ENCODE peak calls at places on chromosomes 13 and 19, in eight cellular contexts. I is OCI-LY7; L is A549; A is CD4-positive, alpha-beta T cell; Q is CD4-positive, alpha-beta memory T cell; U is neural progenitor cell; T is PC-3; J is heart left ventricle. H is an unnamed sample.

GRCh38 chr19:39014037-39014436 is 18.3 kb downstream of the FBXO27 start:
- DNase-seq in I (no peak), L (no peak), A (no peak), Q (no peak), U (no peak), T (no peak), J (no peak), H (no peak)

GRCh38 chr13:91207261-91207660 is 140.2 kb upstream of the MIR17HG start:
- DNase-seq in I (no peak), L (no peak), A (no peak), Q (no peak), U (no peak), T (no peak), J (no peak), H (no peak)

GRCh38 chr13:100392709-100393630 is 195.6 kb downstream of the GGACT start:
- DNase-seq in I (no peak), L (peak), A (no peak), Q (no peak), U (no peak), T (peak), J (no peak), H (peak)

GRCh38 chr19:43739419-43739818 is 15.3 kb downstream of the SMG9 start:
- DNase-seq in I (no peak), L (peak), A (no peak), Q (no peak), U (no peak), T (no peak), J (no peak), H (no peak)

GRCh38 chr19:38735257-38735686 is 9.0 kb downstream of the CAPN12 start:
- DNase-seq in I (peak), L (peak), A (peak), Q (peak), U (peak), T (peak), J (no peak), H (no peak)

GRCh38 chr19:19113040-19113541 is 25.2 kb downstream of the TMEM161A start:
- DNase-seq in I (peak), L (peak), A (no peak), Q (no peak), U (peak), T (peak), J (no peak), H (peak)

GRCh38 chr19:29293292-29293691 is 80.3 kb upstream of the UQCRFS1 start:
- DNase-seq in I (no peak), L (no peak), A (no peak), Q (no peak), U (no peak), T (no peak), J (no peak), H (no peak)

GRCh38 chr19:1074512-1075283 is 7.7 kb downstream of the ARHGAP45 start:
- DNase-seq in I (peak), L (peak), A (peak), Q (peak), U (no peak), T (peak), J (peak), H (no peak)

GRCh38 chr19:18357442-18358264 is 17.3 kb downstream of the PGPEP1 start:
- DNase-seq in I (no peak), L (no peak), A (no peak), Q (no peak), U (no peak), T (no peak), J (no peak), H (no peak)

GRCh38 chr19:3612330-3612729 is 5.7 kb upstream of the TBXA2R start:
- DNase-seq in I (no peak), L (no peak), A (no peak), Q (no peak), U (no peak), T (no peak), J (peak), H (no peak)

GRCh38 chr13:26050568-26051230 is 1.1 kb downstream of the SHISA2 start:
- DNase-seq in I (no peak), L (peak), A (no peak), Q (no peak), U (peak), T (no peak), J (no peak), H (peak)

GRCh38 chr13:36432106-36432544 is at the start of gene CCNA1:
- DNase-seq in I (no peak), L (peak), A (no peak), Q (no peak), U (peak), T (peak), J (peak), H (peak)

GRCh38 chr13:74816737-74817136 is 665.2 kb downstream of the TBC1D4 start:
- DNase-seq in I (no peak), L (no peak), A (no peak), Q (no peak), U (no peak), T (no peak), J (no peak), H (no peak)

GRCh38 chr19:52734340-52734892 is 428 bp downstream of the ZNF611 start:
- DNase-seq in I (no peak), L (no peak), A (no peak), Q (no peak), U (peak), T (no peak), J (peak), H (peak)

GRCh38 chr19:8635422-8635821 is 5.0 kb downstream of the NFILZ start:
- DNase-seq in I (no peak), L (peak), A (no peak), Q (no peak), U (no peak), T (peak), J (no peak), H (no peak)

GRCh38 chr19:53091855-53092254 is 11.4 kb downstream of the ZNF160 start:
- DNase-seq in I (no peak), L (no peak), A (no peak), Q (no peak), U (no peak), T (no peak), J (no peak), H (no peak)

GRCh38 chr13:75986818-75987217 is 350.7 kb downstream of the LMO7 start:
- DNase-seq in I (peak), L (no peak), A (no peak), Q (no peak), U (no peak), T (no peak), J (no peak), H (no peak)

GRCh38 chr13:110113284-110113764 is 193.6 kb downstream of the COL4A1 start:
- DNase-seq in I (no peak), L (peak), A (no peak), Q (no peak), U (no peak), T (peak), J (no peak), H (peak)

GRCh38 chr19:39315933-39316332 is 4.7 kb downstream of the LRFN1 start:
- DNase-seq in I (no peak), L (no peak), A (no peak), Q (no peak), U (no peak), T (no peak), J (no peak), H (no peak)

GRCh38 chr19:54682306-54682705 is 19.5 kb downstream of the LILRB4 start:
- DNase-seq in I (no peak), L (no peak), A (no peak), Q (no peak), U (no peak), T (no peak), J (no peak), H (no peak)
- H3K27ac ChIP-seq in I (no peak), L (no peak), A (no peak), Q (no peak), U (no peak), T (no peak), J (no peak), H (no peak)

DNA sequence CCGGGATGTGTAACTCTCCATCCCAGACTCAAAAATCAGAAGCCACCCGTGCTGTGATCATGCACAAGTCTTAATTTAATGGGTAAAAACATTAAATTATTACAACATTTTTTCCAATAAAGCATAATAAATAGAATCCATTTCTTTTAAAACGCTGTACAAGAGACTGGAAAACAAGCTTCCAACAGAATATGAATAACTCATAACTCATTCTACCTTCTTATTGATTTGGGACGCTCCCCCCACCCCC is 523 bp upstream of the KRI1 start:
- DNase-seq in I (no peak), L (no peak), A (no peak), Q (no peak), U (no peak), T (no peak), J (no peak), H (no peak)
- H3K27ac ChIP-seq in I (peak), L (peak), A (peak), Q (peak), U (no peak), T (peak), J (peak), H (no peak)

DNA sequence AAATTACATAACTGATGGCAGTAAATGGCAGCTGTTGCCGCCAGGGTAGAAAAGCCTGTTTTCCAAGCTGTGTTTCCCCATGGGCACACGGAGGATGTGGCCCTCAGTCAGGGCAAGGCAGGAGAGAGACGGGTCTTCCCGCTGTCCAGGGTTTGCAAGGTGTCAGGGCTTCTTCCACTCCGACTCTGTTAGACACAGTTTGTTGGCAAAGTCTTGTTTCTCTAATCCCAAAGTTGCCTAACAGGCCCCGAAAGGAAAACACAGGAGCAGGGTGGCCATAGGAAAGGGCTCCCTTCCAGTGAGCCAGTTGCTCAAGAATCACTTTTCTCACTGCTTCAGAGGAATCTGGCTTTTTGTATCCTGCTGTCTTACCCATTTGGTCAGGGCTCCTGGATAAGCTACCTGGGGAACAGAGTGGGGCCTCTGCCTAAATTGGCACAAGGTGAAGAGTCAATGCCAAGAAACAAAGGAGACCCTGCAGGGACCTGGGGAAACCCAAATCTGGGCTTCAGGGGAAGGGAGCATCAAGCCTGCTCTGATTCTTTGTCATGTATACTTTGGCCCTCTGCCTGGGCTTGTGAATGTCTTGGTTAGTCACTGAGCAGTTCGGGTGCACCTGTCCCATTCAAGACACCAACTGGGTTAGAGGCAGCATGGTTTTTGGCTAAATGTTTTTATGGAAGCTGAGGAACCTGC is 29.0 kb upstream of the CXCL17 start:
- DNase-seq in I (peak), L (no peak), A (no peak), Q (no peak), U (no peak), T (peak), J (no peak), H (peak)
- H3K27ac ChIP-seq in I (peak), L (no peak), A (no peak), Q (no peak), U (no peak), T (peak), J (no peak), H (no peak)

GRCh38 chr13:40622246-40622645 is 44.2 kb downstream of the FOXO1 start:
- DNase-seq in I (no peak), L (no peak), A (no peak), Q (no peak), U (no peak), T (peak), J (no peak), H (no peak)

GRCh38 chr13:40617801-40618356 is 48.6 kb downstream of the FOXO1 start:
- DNase-seq in I (no peak), L (no peak), A (no peak), Q (no peak), U (no peak), T (no peak), J (no peak), H (no peak)

GRCh38 chr13:40622761-40623160 is 43.7 kb downstream of the FOXO1 start:
- DNase-seq in I (no peak), L (no peak), A (no peak), Q (no peak), U (peak), T (no peak), J (no peak), H (no peak)

GRCh38 chr13:40618581-40619478 is 47.6 kb downstream of the FOXO1 start:
- DNase-seq in I (no peak), L (no peak), A (no peak), Q (no peak), U (no peak), T (no peak), J (no peak), H (no peak)

DNA sequence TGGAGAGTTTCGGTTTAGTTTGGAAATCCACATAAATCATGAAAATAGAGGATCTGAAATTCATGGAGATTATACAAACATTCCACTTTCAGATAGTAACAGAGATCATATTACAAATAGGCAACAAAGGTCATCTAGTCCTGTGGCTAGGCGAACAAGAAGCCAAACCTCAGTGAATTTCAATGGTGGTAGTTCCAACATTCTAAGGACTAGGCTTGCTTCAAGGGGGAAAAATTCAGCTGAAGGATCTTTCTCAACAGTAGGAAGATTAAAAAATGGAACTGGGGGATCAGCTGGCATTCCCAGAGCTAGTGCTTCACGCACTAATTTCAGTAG is 47.0 kb downstream of the FOXO1 start:
- DNase-seq in I (no peak), L (no peak), A (no peak), Q (no peak), U (no peak), T (no peak), J (no peak), H (no peak)
- H3K27ac ChIP-seq in I (no peak), L (no peak), A (no peak), Q (peak), U (no peak), T (no peak), J (no peak), H (no peak)

H was measured in cardiac muscle cell.